ENCODE peak calls at places on chromosomes 13 and 19, in six cellular contexts. W is ascending aorta, H is tibial nerve, V is right atrium auricular region, U is cardiac muscle cell, L is Caco-2. K is an unnamed sample.

GRCh38 chr19:10113964-10114650 is 2.6 kb downstream of the P2RY11 start:
- DNase-seq in W (no peak), H (no peak), V (no peak), U (no peak), L (no peak), K (no peak)

GRCh38 chr19:42596391-42597071 is 1.8 kb upstream of the CEACAM8 start:
- DNase-seq in W (no peak), H (no peak), V (no peak), U (peak; percentile 32), L (no peak), K (peak; percentile 22)

GRCh38 chr13:26307701-26308100 is 53.8 kb downstream of the CDK8 start:
- DNase-seq in W (no peak), H (no peak), V (no peak), U (no peak), L (no peak), K (no peak)

GRCh38 chr13:82477436-82477835 is 1404.8 kb downstream of the SLITRK1 start:
- DNase-seq in W (no peak), H (no peak), V (no peak), U (no peak), L (no peak), K (peak; percentile 1)

GRCh38 chr13:39455534-39456175 is 147.3 kb downstream of the LHFPL6 start:
- DNase-seq in W (no peak), H (no peak), V (no peak), U (peak; percentile 53), L (no peak), K (peak; percentile 72)

GRCh38 chr13:93915269-93915809 is 564.1 kb downstream of the DCT start:
- DNase-seq in W (no peak), H (no peak), V (no peak), U (peak; percentile 41), L (no peak), K (peak; percentile 38)

GRCh38 chr19:35458821-35459391 is 10.8 kb downstream of the FFAR2 start:
- DNase-seq in W (no peak), H (no peak), V (no peak), U (no peak), L (peak; percentile 82), K (no peak)

GRCh38 chr19:2261438-2262172 is 5.4 kb upstream of the JSRP1 start:
- DNase-seq in W (no peak), H (peak; percentile 43), V (no peak), U (peak; percentile 56), L (no peak), K (peak; percentile 46)

GRCh38 chr13:51223284-51224270 is 1.4 kb downstream of the FAM124A start:
- DNase-seq in W (no peak), H (peak; percentile 13), V (no peak), U (no peak), L (no peak), K (no peak)
- H3K4me3 ChIP-seq in W (peak overlapping the region; percentile 82), H (peak overlapping the region; percentile 67), V (peak overlapping the region; percentile 92), U (peak overlapping the region; percentile 76), L (no peak overlapping the region), K (no peak overlapping the region)

DNA sequence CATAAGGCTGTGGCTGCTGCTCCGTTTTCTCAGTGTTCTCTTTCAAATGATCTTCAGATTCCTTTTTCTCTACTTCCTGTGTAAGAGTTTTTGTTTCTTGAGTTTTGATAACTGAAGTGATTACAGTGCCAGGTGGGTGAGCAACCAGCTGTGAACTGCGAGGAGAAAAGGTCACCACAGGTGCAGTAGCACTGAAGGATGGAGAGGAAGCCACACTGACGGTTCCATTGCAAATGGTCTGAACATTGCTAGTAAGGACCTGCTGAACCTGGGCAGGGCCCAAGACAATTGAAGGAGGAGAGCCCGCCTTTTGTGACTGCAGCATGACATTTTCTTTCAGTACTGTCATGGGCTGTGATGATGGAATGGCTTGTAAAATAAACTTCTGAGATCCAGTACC is 85.6 kb downstream of the ELF1 start:
- DNase-seq in W (no peak), H (no peak), V (no peak), U (no peak), L (no peak), K (no peak)
- H3K4me3 ChIP-seq in W (no peak overlapping the region), H (no peak overlapping the region), V (no peak overlapping the region), U (no peak overlapping the region), L (no peak overlapping the region), K (no peak overlapping the region)

DNA sequence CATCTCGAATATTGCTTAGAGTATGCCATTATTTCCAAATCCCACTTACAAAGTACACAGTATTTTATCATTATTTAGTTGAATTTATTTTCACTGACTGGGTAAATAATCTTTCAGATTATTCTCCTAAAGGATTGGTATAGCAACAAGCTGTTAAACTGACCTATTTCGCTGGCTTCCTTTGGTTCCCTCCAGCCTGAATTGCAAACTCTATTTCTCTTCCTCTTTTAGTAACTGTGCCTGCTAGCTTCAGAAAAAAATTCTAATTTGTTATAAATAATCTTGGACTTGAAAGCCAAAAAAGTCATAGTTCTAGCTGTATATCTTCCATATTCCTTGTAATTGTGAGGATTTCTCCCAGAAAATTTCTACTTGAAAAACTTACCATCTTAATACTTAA is 15.0 kb upstream of the CCNA1 start:
- DNase-seq in W (no peak), H (no peak), V (no peak), U (no peak), L (no peak), K (no peak)
- H3K4me3 ChIP-seq in W (no peak overlapping the region), H (no peak overlapping the region), V (no peak overlapping the region), U (no peak overlapping the region), L (no peak overlapping the region), K (no peak overlapping the region)

GRCh38 chr19:45348367-45349125 is 8.0 kb downstream of the KLC3 start:
- DNase-seq in W (no peak), H (no peak), V (no peak), U (no peak), L (no peak), K (peak; percentile 28)
- H3K4me3 ChIP-seq in W (no peak overlapping the region), H (no peak overlapping the region), V (no peak overlapping the region), U (no peak overlapping the region), L (no peak overlapping the region), K (no peak overlapping the region)

GRCh38 chr13:33678084-33678483 is 139.9 kb upstream of the RFC3 start:
- DNase-seq in W (no peak), H (no peak), V (no peak), U (no peak), L (no peak), K (no peak)

GRCh38 chr13:33676700-33677048 is 141.3 kb upstream of the RFC3 start:
- DNase-seq in W (no peak), H (peak; percentile 17), V (peak; percentile 71), U (peak; percentile 76), L (peak; percentile 69), K (peak; percentile 73)

GRCh38 chr13:33677215-33677614 is 140.7 kb upstream of the RFC3 start:
- DNase-seq in W (no peak), H (no peak), V (no peak), U (no peak), L (no peak), K (no peak)

GRCh38 chr13:33678906-33679657 is 138.9 kb upstream of the RFC3 start:
- DNase-seq in W (peak; percentile 16), H (peak; percentile 34), V (peak; percentile 72), U (peak; percentile 94), L (peak; percentile 86), K (peak; percentile 88)

DNA sequence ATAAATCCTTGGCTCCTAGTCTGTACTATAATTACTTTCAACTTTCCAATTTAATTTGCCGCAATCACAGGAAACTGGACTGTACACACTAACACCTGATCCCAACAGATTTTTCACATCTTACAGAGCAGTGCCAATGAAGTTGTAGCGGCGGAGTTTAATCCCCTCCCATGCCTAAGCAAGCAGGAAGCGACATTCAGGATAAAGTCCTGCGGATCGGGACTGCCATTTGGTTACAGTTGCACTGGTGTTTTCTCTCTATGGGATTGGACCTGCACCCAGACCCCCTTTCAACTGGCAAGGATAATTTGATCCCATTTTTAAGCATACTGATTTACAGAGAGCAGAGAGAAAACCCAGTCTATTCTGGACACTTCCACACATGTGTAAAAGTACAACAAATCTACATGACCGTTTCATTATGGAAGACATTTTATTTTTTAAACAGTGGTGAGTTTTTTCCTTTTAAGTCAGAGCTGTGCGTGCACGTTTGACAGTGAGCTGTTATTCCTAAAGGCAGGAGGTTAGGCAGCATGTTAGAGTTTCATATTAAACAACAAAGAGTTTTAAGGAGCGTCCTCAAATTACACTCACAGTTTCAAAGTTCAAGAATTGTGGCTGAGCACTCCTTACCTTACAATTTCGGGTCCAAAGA is 141.8 kb upstream of the RFC3 start:
- DNase-seq in W (no peak), H (no peak), V (no peak), U (peak; percentile 41), L (no peak), K (peak; percentile 20)
- H3K4me3 ChIP-seq in W (peak overlapping the region; percentile 58), H (peak overlapping the region; percentile 43), V (peak overlapping the region; percentile 54), U (no peak overlapping the region), L (peak overlapping the region; percentile 46), K (peak overlapping the region; percentile 56)

DNA sequence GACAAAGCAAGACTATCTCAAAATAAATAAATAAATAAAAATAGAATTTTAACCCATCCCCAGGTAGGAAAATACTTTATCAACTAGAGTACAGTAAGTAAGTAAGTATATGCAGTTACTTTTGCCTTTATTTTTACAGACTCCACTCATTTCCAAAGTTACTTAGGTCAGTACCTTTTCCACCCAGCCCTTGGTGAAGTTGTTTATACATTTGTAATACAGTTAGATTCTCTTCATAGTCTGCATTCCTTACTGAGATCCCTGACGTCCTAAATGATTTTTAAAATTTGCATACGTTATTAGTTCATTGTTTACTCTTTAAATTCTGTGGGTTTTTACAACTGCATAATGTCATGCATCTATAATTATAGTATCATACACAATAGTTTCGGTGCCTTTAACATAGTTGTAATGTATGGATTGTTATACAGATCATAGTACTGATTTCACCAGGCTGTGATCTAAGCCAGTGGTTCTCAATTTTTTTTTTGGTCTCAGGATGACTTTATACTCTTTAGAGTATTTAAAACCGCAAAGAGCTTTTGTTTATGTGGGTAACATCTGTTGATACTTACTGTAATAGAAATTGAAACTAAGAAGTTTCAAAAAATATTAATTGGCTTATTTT is 10.4 kb downstream of the SETDB2 start:
- DNase-seq in W (no peak), H (no peak), V (no peak), U (no peak), L (no peak), K (peak; percentile 85)
- H3K4me3 ChIP-seq in W (no peak overlapping the region), H (no peak overlapping the region), V (no peak overlapping the region), U (no peak overlapping the region), L (no peak overlapping the region), K (peak overlapping the region; percentile 6)

DNA sequence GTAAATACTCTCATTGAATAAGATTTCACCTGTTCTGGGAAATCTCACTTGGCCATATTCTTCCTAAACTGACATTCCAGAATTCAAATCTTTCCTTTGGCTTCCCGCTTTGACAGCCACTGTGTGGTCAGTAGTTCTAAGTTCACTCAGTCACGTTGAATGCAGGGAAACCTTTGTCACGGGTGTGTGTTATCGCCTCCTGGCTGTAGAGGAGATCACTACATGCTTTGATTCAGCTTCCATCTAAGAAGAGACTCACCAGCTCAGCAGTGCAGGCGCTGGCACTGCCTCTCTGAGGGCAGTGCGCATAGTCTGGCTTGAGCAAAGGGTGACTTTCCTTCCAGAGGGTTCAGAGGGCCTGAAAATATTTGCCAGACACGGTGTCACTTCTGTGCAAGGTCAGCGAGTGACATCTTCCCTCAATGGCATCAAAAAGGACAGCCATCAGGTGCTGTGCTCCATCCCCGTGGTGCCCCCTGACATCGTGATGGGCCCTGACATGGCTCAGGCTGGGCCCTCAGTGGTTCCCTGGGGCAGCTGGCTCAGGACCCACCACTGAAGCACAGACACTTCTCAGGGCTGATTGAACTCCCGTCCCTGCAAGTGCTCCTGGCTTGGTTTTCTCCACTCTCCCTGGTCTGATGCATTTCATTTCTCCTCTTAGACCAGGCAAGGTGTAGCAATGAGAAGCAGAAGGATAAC is 635.4 kb upstream of the ARGLU1 start:
- DNase-seq in W (no peak), H (no peak), V (no peak), U (peak; percentile 59), L (no peak), K (peak; percentile 39)
- H3K4me3 ChIP-seq in W (no peak overlapping the region), H (no peak overlapping the region), V (no peak overlapping the region), U (no peak overlapping the region), L (no peak overlapping the region), K (no peak overlapping the region)